ENCODE peak calls at places on chromosomes 7 and 10, in seven cellular contexts. One of them, this sample, is unnamed.

GRCh38 chr7:97442-97841 is 94.9 kb upstream of the FAM20C start:
- DNase-seq in lung: no peak
- DNase-seq in GM03348: no peak
- DNase-seq in fibroblast of lung: no peak
- DNase-seq in SW480: no peak
- DNase-seq in ELR: no peak
- DNase-seq in caudate nucleus: no peak
- DNase-seq in this sample: no peak

GRCh38 chr7:40401406-40401805 is 266.6 kb downstream of the SUGCT start:
- DNase-seq in lung: no peak
- DNase-seq in GM03348: no peak
- DNase-seq in fibroblast of lung: peak; percentile 25
- DNase-seq in SW480: no peak
- DNase-seq in ELR: no peak
- DNase-seq in caudate nucleus: no peak
- DNase-seq in this sample: no peak

GRCh38 chr7:44226396-44226753 is 25.6 kb downstream of the YKT6 start:
- DNase-seq in lung: no peak
- DNase-seq in GM03348: no peak
- DNase-seq in fibroblast of lung: no peak
- DNase-seq in SW480: no peak
- DNase-seq in ELR: no peak
- DNase-seq in caudate nucleus: no peak
- DNase-seq in this sample: no peak

GRCh38 chr7:128425851-128426250 is 16.1 kb upstream of the IMPDH1 start:
- DNase-seq in lung: peak; percentile 74
- DNase-seq in GM03348: peak; percentile 87
- DNase-seq in fibroblast of lung: peak; percentile 27
- DNase-seq in SW480: peak; percentile 33
- DNase-seq in ELR: peak; percentile 57
- DNase-seq in caudate nucleus: peak; percentile 62
- DNase-seq in this sample: peak; percentile 28

GRCh38 chr10:88472540-88472939 is 110.6 kb downstream of the RNLS start:
- DNase-seq in lung: no peak
- DNase-seq in GM03348: no peak
- DNase-seq in fibroblast of lung: no peak
- DNase-seq in SW480: no peak
- DNase-seq in ELR: no peak
- DNase-seq in caudate nucleus: no peak
- DNase-seq in this sample: no peak

GRCh38 chr10:27611209-27611608 is 107.1 kb downstream of the RAB18 start:
- DNase-seq in lung: no peak
- DNase-seq in GM03348: peak; percentile 70
- DNase-seq in fibroblast of lung: peak; percentile 22
- DNase-seq in SW480: no peak
- DNase-seq in ELR: peak; percentile 36
- DNase-seq in caudate nucleus: no peak
- DNase-seq in this sample: no peak

GRCh38 chr10:3622845-3623621 is 162.0 kb downstream of the KLF6 start:
- DNase-seq in lung: no peak
- DNase-seq in GM03348: no peak
- DNase-seq in fibroblast of lung: peak; percentile 61
- DNase-seq in SW480: no peak
- DNase-seq in ELR: peak; percentile 73
- DNase-seq in caudate nucleus: no peak
- DNase-seq in this sample: no peak

GRCh38 chr7:73851410-73852338 is 9.3 kb upstream of the TMEM270 start:
- DNase-seq in lung: no peak
- DNase-seq in GM03348: peak; percentile 83
- DNase-seq in fibroblast of lung: peak; percentile 98
- DNase-seq in SW480: peak; percentile 100
- DNase-seq in ELR: peak; percentile 99
- DNase-seq in caudate nucleus: no peak
- DNase-seq in this sample: no peak

GRCh38 chr7:139242741-139243281 is 11.8 kb downstream of the UBN2 start:
- DNase-seq in lung: no peak
- DNase-seq in GM03348: peak; percentile 27
- DNase-seq in fibroblast of lung: peak; percentile 71
- DNase-seq in SW480: no peak
- DNase-seq in ELR: peak; percentile 66
- DNase-seq in caudate nucleus: no peak
- DNase-seq in this sample: no peak

GRCh38 chr10:69382382-69383117 is 34.2 kb downstream of the TACR2 start:
- DNase-seq in lung: no peak
- DNase-seq in GM03348: peak; percentile 81
- DNase-seq in fibroblast of lung: peak; percentile 98
- DNase-seq in SW480: no peak
- DNase-seq in ELR: peak; percentile 97
- DNase-seq in caudate nucleus: no peak
- DNase-seq in this sample: no peak

GRCh38 chr7:12475362-12476063 is 71.8 kb upstream of the VWDE start:
- DNase-seq in lung: no peak
- DNase-seq in GM03348: peak; percentile 9
- DNase-seq in fibroblast of lung: peak; percentile 89
- DNase-seq in SW480: peak; percentile 84
- DNase-seq in ELR: peak; percentile 65
- DNase-seq in caudate nucleus: no peak
- DNase-seq in this sample: no peak

GRCh38 chr10:97882142-97883091 is 32.8 kb downstream of the GOLGA7B start:
- DNase-seq in lung: peak; percentile 49
- DNase-seq in GM03348: peak; percentile 88
- DNase-seq in fibroblast of lung: peak; percentile 92
- DNase-seq in SW480: peak; percentile 93
- DNase-seq in ELR: peak; percentile 85
- DNase-seq in caudate nucleus: no peak
- DNase-seq in this sample: no peak

GRCh38 chr7:71504697-71505441 is 372.9 kb downstream of the GALNT17 start:
- DNase-seq in lung: no peak
- DNase-seq in GM03348: no peak
- DNase-seq in fibroblast of lung: no peak
- DNase-seq in SW480: no peak
- DNase-seq in ELR: no peak
- DNase-seq in caudate nucleus: no peak
- DNase-seq in this sample: no peak

GRCh38 chr7:135755351-135755753 is 6.7 kb upstream of the FAM180A start:
- DNase-seq in lung: no peak
- DNase-seq in GM03348: no peak
- DNase-seq in fibroblast of lung: no peak
- DNase-seq in SW480: no peak
- DNase-seq in ELR: no peak
- DNase-seq in caudate nucleus: no peak
- DNase-seq in this sample: no peak

GRCh38 chr7:142933092-142933475 is 462 bp downstream of the TRPV5 start:
- DNase-seq in lung: no peak
- DNase-seq in GM03348: no peak
- DNase-seq in fibroblast of lung: no peak
- DNase-seq in SW480: no peak
- DNase-seq in ELR: no peak
- DNase-seq in caudate nucleus: no peak
- DNase-seq in this sample: no peak

GRCh38 chr10:113305871-113306270 is 247.0 kb upstream of the HABP2 start:
- DNase-seq in lung: no peak
- DNase-seq in GM03348: peak; percentile 35
- DNase-seq in fibroblast of lung: peak; percentile 87
- DNase-seq in SW480: no peak
- DNase-seq in ELR: peak; percentile 32
- DNase-seq in caudate nucleus: no peak
- DNase-seq in this sample: no peak

GRCh38 chr7:48680996-48681395 is 243.4 kb upstream of the CDC14C start:
- DNase-seq in lung: no peak
- DNase-seq in GM03348: no peak
- DNase-seq in fibroblast of lung: peak; percentile 22
- DNase-seq in SW480: no peak
- DNase-seq in ELR: no peak
- DNase-seq in caudate nucleus: no peak
- DNase-seq in this sample: no peak

GRCh38 chr7:52911795-52912194 is 123.6 kb upstream of the POM121L12 start:
- DNase-seq in lung: no peak
- DNase-seq in GM03348: no peak
- DNase-seq in fibroblast of lung: no peak
- DNase-seq in SW480: no peak
- DNase-seq in ELR: no peak
- DNase-seq in caudate nucleus: no peak
- DNase-seq in this sample: no peak